ENCODE peak calls at places on chromosomes 3 and 15, in four cellular contexts. One of them, this sample, is unnamed.

GRCh38 chr3:152328841-152329240 is 60.1 kb downstream of the MBNL1 start:
- DNase-seq in A549: peak
- DNase-seq in HepG2: peak
- DNase-seq in GM12878: no peak
- DNase-seq in this sample: no peak

GRCh38 chr3:81734742-81735141 is 26.7 kb downstream of the GBE1 start:
- DNase-seq in A549: no peak
- DNase-seq in HepG2: no peak
- DNase-seq in GM12878: no peak
- DNase-seq in this sample: no peak

GRCh38 chr3:183807329-183807728 is 18.0 kb downstream of the MAP6D1 start:
- DNase-seq in A549: no peak
- DNase-seq in HepG2: no peak
- DNase-seq in GM12878: no peak
- DNase-seq in this sample: no peak

GRCh38 chr15:50109086-50109987 is 9.7 kb downstream of the ATP8B4 start:
- DNase-seq in A549: peak
- DNase-seq in HepG2: no peak
- DNase-seq in GM12878: no peak
- DNase-seq in this sample: no peak

GRCh38 chr3:76824658-76825310 is 215.1 kb upstream of the ROBO2 start:
- DNase-seq in A549: no peak
- DNase-seq in HepG2: no peak
- DNase-seq in GM12878: no peak
- DNase-seq in this sample: no peak

GRCh38 chr15:80068578-80068977 is 9.1 kb downstream of the ZFAND6 start:
- DNase-seq in A549: no peak
- DNase-seq in HepG2: no peak
- DNase-seq in GM12878: no peak
- DNase-seq in this sample: no peak

GRCh38 chr3:11944052-11944673 is 60.0 kb upstream of the SYN2 start:
- DNase-seq in A549: peak
- DNase-seq in HepG2: peak
- DNase-seq in GM12878: no peak
- DNase-seq in this sample: peak

GRCh38 chr15:42155546-42156265 is 730 bp downstream of the PLA2G4F start:
- DNase-seq in A549: no peak
- DNase-seq in HepG2: no peak
- DNase-seq in GM12878: no peak
- DNase-seq in this sample: peak

GRCh38 chr15:101497484-101498034 is 8.1 kb upstream of the PCSK6 start:
- DNase-seq in A549: no peak
- DNase-seq in HepG2: peak
- DNase-seq in GM12878: no peak
- DNase-seq in this sample: no peak

GRCh38 chr15:59160880-59161593 is 45.6 kb upstream of the LDHAL6B start:
- DNase-seq in A549: peak
- DNase-seq in HepG2: peak
- DNase-seq in GM12878: no peak
- DNase-seq in this sample: peak

GRCh38 chr3:102979682-102980378 is 545.0 kb downstream of the ZPLD1 start:
- DNase-seq in A549: peak
- DNase-seq in HepG2: no peak
- DNase-seq in GM12878: no peak
- DNase-seq in this sample: peak

GRCh38 chr15:56475351-56475750 is 10.4 kb upstream of the MNS1 start:
- DNase-seq in A549: no peak
- DNase-seq in HepG2: no peak
- DNase-seq in GM12878: no peak
- DNase-seq in this sample: no peak

GRCh38 chr15:36844453-36845094 is 255.8 kb downstream of the MEIS2 start:
- DNase-seq in A549: peak
- DNase-seq in HepG2: peak
- DNase-seq in GM12878: no peak
- DNase-seq in this sample: no peak

GRCh38 chr15:78102741-78103140 is 10.4 kb downstream of the SH2D7 start:
- DNase-seq in A549: no peak
- DNase-seq in HepG2: no peak
- DNase-seq in GM12878: no peak
- DNase-seq in this sample: no peak

GRCh38 chr3:11304160-11304559 is 32.0 kb downstream of the ATG7 start:
- DNase-seq in A549: no peak
- DNase-seq in HepG2: no peak
- DNase-seq in GM12878: no peak
- DNase-seq in this sample: no peak

GRCh38 chr3:131083190-131083863 is 56.6 kb downstream of the NEK11 start:
- DNase-seq in A549: no peak
- DNase-seq in HepG2: no peak
- DNase-seq in GM12878: no peak
- DNase-seq in this sample: peak

GRCh38 chr3:15665510-15666150 is 64.1 kb downstream of the BTD start:
- DNase-seq in A549: no peak
- DNase-seq in HepG2: no peak
- DNase-seq in GM12878: no peak
- DNase-seq in this sample: no peak

GRCh38 chr3:20225769-20226168 is 39.8 kb upstream of the SGO1 start:
- DNase-seq in A549: peak
- DNase-seq in HepG2: peak
- DNase-seq in GM12878: no peak
- DNase-seq in this sample: peak

GRCh38 chr3:193335031-193335430 is 43.5 kb downstream of the ATP13A5 start:
- DNase-seq in A549: no peak
- DNase-seq in HepG2: no peak
- DNase-seq in GM12878: no peak
- DNase-seq in this sample: no peak

GRCh38 chr3:30655187-30655812 is 48.9 kb downstream of the TGFBR2 start:
- DNase-seq in A549: no peak
- DNase-seq in HepG2: no peak
- DNase-seq in GM12878: peak
- DNase-seq in this sample: no peak

GRCh38 chr3:108833616-108834015 is 11.0 kb downstream of the TRAT1 start:
- DNase-seq in A549: no peak
- DNase-seq in HepG2: no peak
- DNase-seq in GM12878: no peak
- DNase-seq in this sample: no peak

GRCh38 chr3:46135475-46135874 is 72.6 kb downstream of the CCR1 start:
- DNase-seq in A549: no peak
- DNase-seq in HepG2: no peak
- DNase-seq in GM12878: no peak
- DNase-seq in this sample: no peak

GRCh38 chr3:116863842-116864626 is 154.5 kb downstream of the TUSC7 start:
- DNase-seq in A549: peak
- DNase-seq in HepG2: peak
- DNase-seq in GM12878: peak
- DNase-seq in this sample: peak

GRCh38 chr15:51280838-51281237 is 57.6 kb downstream of the CYP19A1 start:
- DNase-seq in A549: no peak
- DNase-seq in HepG2: no peak
- DNase-seq in GM12878: no peak
- DNase-seq in this sample: peak

GRCh38 chr15:51281368-51281967 is 56.9 kb downstream of the CYP19A1 start:
- DNase-seq in A549: peak
- DNase-seq in HepG2: peak
- DNase-seq in GM12878: no peak
- DNase-seq in this sample: peak

GRCh38 chr15:51284871-51285270 is 53.5 kb downstream of the CYP19A1 start:
- DNase-seq in A549: no peak
- DNase-seq in HepG2: no peak
- DNase-seq in GM12878: no peak
- DNase-seq in this sample: no peak

GRCh38 chr15:51286816-51287215 is 51.6 kb downstream of the CYP19A1 start:
- DNase-seq in A549: peak
- DNase-seq in HepG2: peak
- DNase-seq in GM12878: no peak
- DNase-seq in this sample: no peak

DNA sequence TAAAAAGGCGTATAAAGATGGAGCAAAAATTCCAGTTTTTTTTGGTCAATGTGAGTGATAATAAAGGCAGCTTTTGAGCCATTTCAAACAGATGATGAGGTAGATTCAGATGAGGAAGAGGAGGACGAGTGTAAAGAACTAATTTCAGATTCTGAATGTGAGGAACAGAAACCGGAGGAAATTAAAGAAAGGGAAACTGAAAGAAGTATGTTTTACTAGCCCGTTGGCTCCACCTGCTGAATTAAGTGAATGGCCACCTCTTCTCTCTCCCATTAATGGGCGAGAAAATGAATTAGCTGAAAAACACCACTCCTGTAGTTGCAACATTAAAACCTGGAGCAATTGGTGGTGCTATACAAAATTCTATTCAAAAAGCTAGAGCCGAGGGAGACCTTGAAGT is 55.4 kb downstream of the CYP19A1 start:
- DNase-seq in A549: no peak
- DNase-seq in HepG2: no peak
- DNase-seq in GM12878: peak
- DNase-seq in this sample: no peak
- TF ChIP-seq RAD21 in A549: no peak
- TF ChIP-seq RAD21 in HepG2: no peak
- TF ChIP-seq RAD21 in GM12878: peak
- TF ChIP-seq RAD21 in this sample: no peak

GRCh38 chr3:71104586-71104985 is 478.9 kb downstream of the FOXP1 start:
- DNase-seq in A549: no peak
- DNase-seq in HepG2: no peak
- DNase-seq in GM12878: no peak
- DNase-seq in this sample: no peak
- H3K27ac ChIP-seq in A549: no peak
- H3K27ac ChIP-seq in HepG2: no peak
- H3K27ac ChIP-seq in GM12878: no peak
- H3K27ac ChIP-seq in this sample: peak

DNA sequence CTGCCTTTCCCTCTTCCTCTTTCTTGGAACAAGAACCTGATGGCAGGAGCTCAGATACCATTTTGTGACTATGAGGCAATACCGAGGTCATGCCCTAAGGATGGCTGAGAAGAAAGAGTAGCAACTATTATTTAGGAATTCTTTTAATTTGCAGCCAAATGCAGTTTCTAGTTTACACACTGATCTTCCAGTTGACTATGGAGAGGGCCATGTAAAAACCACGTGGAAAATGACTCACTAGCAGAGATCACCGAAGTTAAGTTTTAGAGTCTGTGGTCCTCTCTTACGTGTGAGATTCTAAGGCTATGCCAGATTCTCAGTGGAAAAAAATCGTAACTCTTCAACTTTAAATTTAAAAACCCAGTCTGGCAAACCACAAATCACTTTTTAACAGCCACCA is 7.8 kb downstream of the BNC1 start:
- DNase-seq in A549: no peak
- DNase-seq in HepG2: no peak
- DNase-seq in GM12878: no peak
- DNase-seq in this sample: no peak
- TF ChIP-seq PBX3 in A549: no peak
- TF ChIP-seq PBX3 in HepG2: no peak
- TF ChIP-seq PBX3 in GM12878: no peak
- TF ChIP-seq PBX3 in this sample: no peak

GRCh38 chr3:133282239-133282638 is 117.6 kb upstream of the BFSP2 start:
- DNase-seq in A549: no peak
- DNase-seq in HepG2: no peak
- DNase-seq in GM12878: no peak
- DNase-seq in this sample: no peak

GRCh38 chr3:133280591-133280990 is 119.3 kb upstream of the BFSP2 start:
- DNase-seq in A549: no peak
- DNase-seq in HepG2: no peak
- DNase-seq in GM12878: no peak
- DNase-seq in this sample: no peak

GRCh38 chr3:133276594-133276993 is 123.3 kb upstream of the BFSP2 start:
- DNase-seq in A549: no peak
- DNase-seq in HepG2: no peak
- DNase-seq in GM12878: no peak
- DNase-seq in this sample: no peak

GRCh38 chr3:133274477-133274876 is 125.4 kb upstream of the BFSP2 start:
- DNase-seq in A549: no peak
- DNase-seq in HepG2: no peak
- DNase-seq in GM12878: no peak
- DNase-seq in this sample: no peak

DNA sequence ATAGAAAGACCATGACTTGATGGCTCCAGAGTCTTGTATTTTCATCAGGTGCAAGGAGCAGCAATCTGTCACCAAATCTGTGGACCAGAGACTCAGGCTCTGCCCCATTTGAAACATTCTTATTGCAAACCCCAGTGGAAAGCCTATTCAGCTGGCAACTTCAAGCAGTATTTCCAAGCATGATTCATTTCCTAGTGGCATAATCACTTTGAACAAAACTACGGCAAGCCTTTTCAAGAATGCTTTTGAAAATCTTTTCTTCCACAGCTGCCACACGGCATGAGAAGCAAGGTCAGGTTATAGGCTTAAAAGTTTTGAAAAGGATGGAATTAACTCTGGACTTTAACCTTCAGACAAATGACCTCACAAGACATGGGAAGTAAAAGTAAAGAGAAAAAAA is 122.0 kb upstream of the BFSP2 start:
- DNase-seq in A549: no peak
- DNase-seq in HepG2: no peak
- DNase-seq in GM12878: no peak
- DNase-seq in this sample: no peak
- TF ChIP-seq RAD21 in A549: no peak
- TF ChIP-seq RAD21 in HepG2: no peak
- TF ChIP-seq RAD21 in GM12878: no peak
- TF ChIP-seq RAD21 in this sample: no peak

GRCh38 chr3:136787226-136787793 is 31.6 kb upstream of the SLC35G2 start:
- DNase-seq in A549: no peak
- DNase-seq in HepG2: peak
- DNase-seq in GM12878: no peak
- DNase-seq in this sample: no peak
- H3K27ac ChIP-seq in A549: peak
- H3K27ac ChIP-seq in HepG2: no peak
- H3K27ac ChIP-seq in GM12878: no peak
- H3K27ac ChIP-seq in this sample: peak

GRCh38 chr3:111746772-111747171 is 112.3 kb upstream of the PHLDB2 start:
- DNase-seq in A549: no peak
- DNase-seq in HepG2: no peak
- DNase-seq in GM12878: no peak
- DNase-seq in this sample: no peak

GRCh38 chr3:111747490-111747889 is 111.6 kb upstream of the PHLDB2 start:
- DNase-seq in A549: peak
- DNase-seq in HepG2: no peak
- DNase-seq in GM12878: no peak
- DNase-seq in this sample: no peak

GRCh38 chr3:111749171-111750170 is 109.6 kb upstream of the PHLDB2 start:
- DNase-seq in A549: no peak
- DNase-seq in HepG2: no peak
- DNase-seq in GM12878: no peak
- DNase-seq in this sample: no peak

GRCh38 chr3:111750278-111750884 is 108.7 kb upstream of the PHLDB2 start:
- DNase-seq in A549: no peak
- DNase-seq in HepG2: no peak
- DNase-seq in GM12878: no peak
- DNase-seq in this sample: no peak

DNA sequence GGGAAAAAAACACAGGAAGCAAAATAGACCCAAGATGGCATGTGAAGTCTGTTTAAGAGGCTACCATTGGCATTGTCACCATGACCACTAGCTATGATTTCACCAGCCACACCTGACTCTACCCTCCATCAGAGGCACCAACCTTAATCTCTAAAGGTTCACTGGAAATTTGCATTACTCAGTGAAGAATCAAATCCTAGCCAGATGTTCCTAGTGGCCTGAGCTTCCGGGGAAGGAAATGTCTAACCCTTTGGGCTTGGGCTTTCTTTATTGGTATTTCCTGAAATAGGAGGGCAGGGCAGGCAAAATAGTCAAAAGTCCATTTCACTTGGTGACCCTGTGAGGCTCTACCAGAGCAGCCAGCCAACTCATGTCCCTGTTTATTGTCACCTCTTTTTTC is 110.9 kb upstream of the PHLDB2 start:
- DNase-seq in A549: no peak
- DNase-seq in HepG2: no peak
- DNase-seq in GM12878: no peak
- DNase-seq in this sample: no peak
- TF ChIP-seq PBX3 in A549: no peak
- TF ChIP-seq PBX3 in HepG2: no peak
- TF ChIP-seq PBX3 in GM12878: no peak
- TF ChIP-seq PBX3 in this sample: no peak

This sample was measured in SK-N-SH.